ENCODE peak calls at places on chromosomes 3 and 15, in five cellular contexts. N is fibroblast of mammary gland, P is endodermal cell, L is nephron progenitor cell, D is fibroblast of pulmonary artery. Y is an unnamed sample.

GRCh38 chr15:57156210-57156887 is 220.0 kb upstream of the CGNL1 start:
- DNase-seq in D (no peak), N (no peak), P (no peak), L (no peak), Y (no peak)

GRCh38 chr3:126982125-126982521 is 792 bp upstream of the PLXNA1 start:
- DNase-seq in P (no peak), D (no peak), L (no peak), N (peak; percentile 73), Y (no peak)

GRCh38 chr3:18389108-18389733 is 35.9 kb downstream of the SATB1 start:
- DNase-seq in D (peak; percentile 35), N (peak; percentile 24), P (no peak), L (peak; percentile 14), Y (no peak)

GRCh38 chr3:12420393-12420792 is 63.9 kb upstream of the TSEN2 start:
- DNase-seq in D (no peak), L (no peak), N (peak; percentile 85), P (no peak), Y (no peak)

GRCh38 chr15:67405208-67406191 is 115.4 kb upstream of the C15orf61 start:
- DNase-seq in N (peak; percentile 84), P (no peak), L (no peak), D (peak; percentile 68), Y (no peak)

GRCh38 chr3:112822116-112823055 is 24.3 kb downstream of the CD200R1L start:
- DNase-seq in N (no peak), P (no peak), D (no peak), L (no peak), Y (no peak)

GRCh38 chr15:40582726-40583246 is 11.3 kb upstream of the KNL1 start:
- DNase-seq in D (no peak), N (peak; percentile 94), L (no peak), P (peak; percentile 54), Y (no peak)

GRCh38 chr3:114155370-114155821 is 23.5 kb downstream of the DRD3 start:
- DNase-seq in L (peak; percentile 18), N (peak; percentile 36), P (peak; percentile 82), D (peak; percentile 56), Y (no peak)

GRCh38 chr3:119891944-119892721 is 110.2 kb downstream of the NR1I2 start:
- DNase-seq in L (peak; percentile 36), D (peak; percentile 88), N (peak; percentile 80), P (peak; percentile 60), Y (peak; percentile 10)

GRCh38 chr3:179672918-179673317 is 20.1 kb downstream of the USP13 start:
- DNase-seq in P (no peak), D (no peak), L (no peak), N (no peak), Y (no peak)

GRCh38 chr3:185270262-185270955 is 16.6 kb upstream of the EHHADH start:
- DNase-seq in N (peak; percentile 24), L (peak; percentile 46), P (peak; percentile 84), D (peak; percentile 45), Y (no peak)

GRCh38 chr3:31250116-31250813 is 282.5 kb upstream of the STT3B start:
- DNase-seq in P (no peak), D (peak; percentile 46), L (no peak), N (no peak), Y (no peak)

GRCh38 chr15:41967506-41968206 is 4.7 kb downstream of the EHD4 start:
- DNase-seq in P (peak; percentile 33), D (peak; percentile 73), N (peak; percentile 57), L (no peak), Y (no peak)

GRCh38 chr3:197501879-197502620 is 53.7 kb downstream of the BDH1 start:
- DNase-seq in N (peak; percentile 58), D (peak; percentile 66), P (peak; percentile 91), L (peak; percentile 33), Y (no peak)

GRCh38 chr15:29668120-29668602 is 154.1 kb downstream of the TJP1 start:
- DNase-seq in P (peak; percentile 92), N (peak; percentile 89), D (peak; percentile 92), L (peak; percentile 74), Y (peak; percentile 60)

GRCh38 chr3:46500631-46501377 is 3.0 kb downstream of the RTP3 start:
- DNase-seq in N (peak; percentile 44), D (peak; percentile 87), L (no peak), P (no peak), Y (no peak)

DNA sequence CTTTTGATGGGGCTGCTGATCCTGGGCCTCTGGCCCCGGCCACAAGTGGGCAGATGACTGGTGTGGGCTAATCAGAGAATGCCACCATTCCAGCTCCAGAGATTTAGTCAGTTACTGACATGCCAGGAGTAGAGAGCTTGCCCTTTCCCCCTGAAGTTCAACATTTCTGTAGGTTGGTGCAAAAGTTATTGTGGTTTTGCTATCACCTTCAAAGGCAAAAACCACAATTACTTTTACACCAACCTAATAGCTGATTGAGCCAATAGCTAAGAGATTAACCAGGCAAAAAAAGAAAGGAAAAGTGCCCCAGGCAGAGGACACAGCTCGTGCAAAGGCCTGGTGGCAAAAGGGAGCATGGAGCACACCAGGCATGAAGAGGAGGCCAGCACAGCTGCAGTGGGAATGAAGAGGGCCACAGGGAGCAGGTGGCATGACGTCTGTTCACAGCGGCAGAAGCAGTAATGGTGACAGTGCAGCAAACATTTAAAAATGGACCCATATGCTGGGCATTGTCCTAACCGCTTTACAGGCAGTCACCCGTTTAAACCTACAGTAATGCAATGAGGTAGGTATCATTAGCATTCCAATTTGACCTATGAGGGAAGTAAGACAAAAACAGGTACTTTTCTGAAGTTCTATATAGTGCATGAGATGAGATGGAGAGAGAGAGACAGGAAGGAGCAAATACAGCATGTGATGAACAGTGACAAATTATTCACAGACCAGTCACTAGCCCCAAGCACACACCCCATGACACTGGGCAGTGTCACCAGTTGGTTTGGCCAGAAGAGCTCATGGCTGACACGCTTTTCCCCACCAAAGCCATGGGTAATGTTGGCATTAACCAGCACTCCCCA is 373.1 kb upstream of the PROK2 start:
- DNase-seq in L (no peak), D (no peak), P (no peak), N (no peak), Y (no peak)
- TF ChIP-seq CTCF in L (no peak), D (no peak), P (peak; percentile 24), N (no peak), Y (no peak)

GRCh38 chr3:137222736-137223135 is 265.0 kb downstream of the IL20RB start:
- DNase-seq in N (no peak), L (no peak), P (no peak), D (no peak), Y (no peak)

GRCh38 chr3:137217733-137218132 is 259.9 kb downstream of the IL20RB start:
- DNase-seq in D (no peak), P (peak; percentile 85), N (no peak), L (peak; percentile 44), Y (no peak)
- TF ChIP-seq CTCF in D (no peak), P (peak; percentile 90), N (peak; percentile 13), L (peak; percentile 55), Y (peak; percentile 62)

GRCh38 chr3:187430576-187430975 is 62.4 kb downstream of the RTP4 start:
- DNase-seq in L (no peak), N (no peak), D (no peak), P (peak; percentile 56), Y (no peak)
- TF ChIP-seq CTCF in L (no peak), N (peak; percentile 23), D (peak; percentile 2), P (peak; percentile 72), Y (no peak)

GRCh38 chr3:169764453-169765280 is at the start of gene TERC:
- DNase-seq in D (peak; percentile 89), L (peak; percentile 51), N (peak; percentile 93), P (peak; percentile 95), Y (peak; percentile 81)
- TF ChIP-seq CTCF in D (no peak), L (no peak), N (no peak), P (no peak), Y (no peak)

DNA sequence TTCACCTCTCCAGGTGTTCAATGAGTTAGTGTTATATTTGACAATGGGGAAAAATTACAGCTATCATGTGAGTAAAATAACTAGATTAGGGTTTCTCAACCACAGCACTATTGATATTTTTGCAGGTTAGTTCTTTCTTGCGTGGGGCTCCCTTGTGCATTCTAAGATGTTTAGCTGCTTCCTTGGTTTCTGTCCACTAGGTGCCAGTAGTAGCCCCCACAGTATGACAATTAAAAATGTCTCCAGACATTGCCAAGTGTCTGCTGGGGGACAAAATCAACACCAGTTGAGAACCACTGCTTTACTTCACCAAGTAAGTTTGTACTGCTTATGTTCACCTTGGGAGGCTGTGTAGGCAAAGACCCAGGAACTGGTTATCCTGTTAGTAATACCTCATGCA is 618.7 kb downstream of the EDEM1 start:
- DNase-seq in L (peak; percentile 15), P (peak; percentile 63), N (no peak), D (no peak), Y (no peak)
- TF ChIP-seq CTCF in L (peak; percentile 63), P (peak; percentile 80), N (no peak), D (no peak), Y (peak; percentile 59)